ENCODE peak calls at places on chromosomes 3 and 15, in nine cellular contexts. One of them, this sample, is unnamed.
A peak's percentile ranks its signal among the peaks of the same experiment; 100 is the strongest.

GRCh38 chr3:136186330-136186729 is 9.8 kb downstream of the MSL2 start:
- DNase-seq in NCI-H1417 treated with DMSO at 0.1 percent for 48 hours: no peak
- DNase-seq in H7: no peak
- DNase-seq in left ventricle myocardium inferior: no peak
- DNase-seq in stimulated activated naive CD4-positive, alpha-beta T cell: peak; percentile 11
- DNase-seq in EL: no peak
- DNase-seq in GM23338: peak; percentile 15
- DNase-seq in activated B cell treated with CpG ODN at 0.5 μM for 24 hours: no peak
- DNase-seq in CD14-positive monocyte: no peak
- DNase-seq in this sample: no peak

GRCh38 chr3:113747719-113748046 is 848 bp downstream of the ATP6V1A start:
- DNase-seq in GM23338: no peak
- DNase-seq in H7: no peak
- DNase-seq in NCI-H1417 treated with DMSO at 0.1 percent for 48 hours: no peak
- DNase-seq in left ventricle myocardium inferior: no peak
- DNase-seq in CD14-positive monocyte: no peak
- DNase-seq in EL: no peak
- DNase-seq in stimulated activated naive CD4-positive, alpha-beta T cell: no peak
- DNase-seq in activated B cell treated with CpG ODN at 0.5 μM for 24 hours: no peak
- DNase-seq in this sample: no peak

GRCh38 chr15:98611808-98612207 is 36.5 kb upstream of the IGF1R start:
- DNase-seq in activated B cell treated with CpG ODN at 0.5 μM for 24 hours: no peak
- DNase-seq in stimulated activated naive CD4-positive, alpha-beta T cell: no peak
- DNase-seq in left ventricle myocardium inferior: no peak
- DNase-seq in NCI-H1417 treated with DMSO at 0.1 percent for 48 hours: peak; percentile 73
- DNase-seq in GM23338: no peak
- DNase-seq in CD14-positive monocyte: no peak
- DNase-seq in H7: no peak
- DNase-seq in EL: no peak
- DNase-seq in this sample: no peak

GRCh38 chr15:76147906-76148553 is 88.2 kb downstream of the TMEM266 start:
- DNase-seq in H7: peak; percentile 91
- DNase-seq in left ventricle myocardium inferior: no peak
- DNase-seq in NCI-H1417 treated with DMSO at 0.1 percent for 48 hours: peak; percentile 1
- DNase-seq in activated B cell treated with CpG ODN at 0.5 μM for 24 hours: peak; percentile 60
- DNase-seq in stimulated activated naive CD4-positive, alpha-beta T cell: peak; percentile 43
- DNase-seq in EL: peak; percentile 44
- DNase-seq in CD14-positive monocyte: no peak
- DNase-seq in GM23338: peak; percentile 76
- DNase-seq in this sample: peak; percentile 29

GRCh38 chr15:100039994-100040393 is 301.8 kb downstream of the ADAMTS17 start:
- DNase-seq in NCI-H1417 treated with DMSO at 0.1 percent for 48 hours: no peak
- DNase-seq in GM23338: no peak
- DNase-seq in stimulated activated naive CD4-positive, alpha-beta T cell: no peak
- DNase-seq in H7: no peak
- DNase-seq in EL: no peak
- DNase-seq in left ventricle myocardium inferior: no peak
- DNase-seq in activated B cell treated with CpG ODN at 0.5 μM for 24 hours: no peak
- DNase-seq in CD14-positive monocyte: no peak
- DNase-seq in this sample: no peak

GRCh38 chr15:101694261-101694660 is 30.0 kb downstream of the TARS3 start:
- DNase-seq in NCI-H1417 treated with DMSO at 0.1 percent for 48 hours: no peak
- DNase-seq in GM23338: peak; percentile 35
- DNase-seq in CD14-positive monocyte: no peak
- DNase-seq in activated B cell treated with CpG ODN at 0.5 μM for 24 hours: no peak
- DNase-seq in EL: no peak
- DNase-seq in stimulated activated naive CD4-positive, alpha-beta T cell: no peak
- DNase-seq in H7: peak; percentile 36
- DNase-seq in left ventricle myocardium inferior: no peak
- DNase-seq in this sample: no peak

GRCh38 chr3:166527325-166527724 is 690.1 kb upstream of the BCHE start:
- DNase-seq in NCI-H1417 treated with DMSO at 0.1 percent for 48 hours: no peak
- DNase-seq in H7: no peak
- DNase-seq in GM23338: no peak
- DNase-seq in stimulated activated naive CD4-positive, alpha-beta T cell: no peak
- DNase-seq in left ventricle myocardium inferior: no peak
- DNase-seq in activated B cell treated with CpG ODN at 0.5 μM for 24 hours: no peak
- DNase-seq in CD14-positive monocyte: no peak
- DNase-seq in EL: no peak
- DNase-seq in this sample: peak; percentile 3

GRCh38 chr15:51312754-51313390 is 25.5 kb downstream of the CYP19A1 start:
- DNase-seq in left ventricle myocardium inferior: no peak
- DNase-seq in EL: no peak
- DNase-seq in CD14-positive monocyte: no peak
- DNase-seq in H7: no peak
- DNase-seq in NCI-H1417 treated with DMSO at 0.1 percent for 48 hours: no peak
- DNase-seq in activated B cell treated with CpG ODN at 0.5 μM for 24 hours: no peak
- DNase-seq in stimulated activated naive CD4-positive, alpha-beta T cell: no peak
- DNase-seq in GM23338: no peak
- DNase-seq in this sample: peak; percentile 4

GRCh38 chr3:179410317-179410716 is 41.0 kb downstream of the GNB4 start:
- DNase-seq in stimulated activated naive CD4-positive, alpha-beta T cell: no peak
- DNase-seq in NCI-H1417 treated with DMSO at 0.1 percent for 48 hours: no peak
- DNase-seq in CD14-positive monocyte: no peak
- DNase-seq in activated B cell treated with CpG ODN at 0.5 μM for 24 hours: no peak
- DNase-seq in left ventricle myocardium inferior: no peak
- DNase-seq in EL: peak; percentile 15
- DNase-seq in GM23338: peak; percentile 14
- DNase-seq in H7: no peak
- DNase-seq in this sample: peak; percentile 37

GRCh38 chr3:61807865-61808276 is 246.5 kb downstream of the PTPRG start:
- DNase-seq in activated B cell treated with CpG ODN at 0.5 μM for 24 hours: no peak
- DNase-seq in CD14-positive monocyte: no peak
- DNase-seq in left ventricle myocardium inferior: no peak
- DNase-seq in GM23338: no peak
- DNase-seq in stimulated activated naive CD4-positive, alpha-beta T cell: no peak
- DNase-seq in H7: no peak
- DNase-seq in EL: no peak
- DNase-seq in NCI-H1417 treated with DMSO at 0.1 percent for 48 hours: no peak
- DNase-seq in this sample: peak; percentile 60

GRCh38 chr15:90200534-90201139 is 493 bp upstream of the SEMA4B start:
- DNase-seq in EL: no peak
- DNase-seq in stimulated activated naive CD4-positive, alpha-beta T cell: no peak
- DNase-seq in activated B cell treated with CpG ODN at 0.5 μM for 24 hours: no peak
- DNase-seq in GM23338: no peak
- DNase-seq in left ventricle myocardium inferior: no peak
- DNase-seq in NCI-H1417 treated with DMSO at 0.1 percent for 48 hours: no peak
- DNase-seq in CD14-positive monocyte: no peak
- DNase-seq in H7: no peak
- DNase-seq in this sample: no peak